ENCODE peak calls at places on chromosomes 2 and 18, in eight cellular contexts. K is heart right ventricle; U is fibroblast of lung; S is CD4-positive, alpha-beta memory T cell; W is psoas muscle; G is CD4-positive, CD25-positive, alpha-beta regulatory T cell; Q is CD8-positive, alpha-beta memory T cell; H is Panc1. O is an unnamed sample.

GRCh38 chr2:185014076-185014475 is 415.7 kb downstream of the ZNF804A start:
- DNase-seq in S (no peak), W (no peak), Q (no peak), H (no peak), G (no peak), U (no peak), K (no peak), O (no peak)

GRCh38 chr18:56890632-56891031 is 239.5 kb downstream of the WDR7 start:
- DNase-seq in Q (no peak), S (no peak), U (peak; percentile 98), K (no peak), W (no peak), H (peak; percentile 80), G (no peak), O (no peak)

GRCh38 chr2:168086805-168087204 is 160.6 kb downstream of the STK39 start:
- DNase-seq in U (no peak), G (no peak), Q (no peak), K (no peak), H (no peak), W (no peak), S (no peak), O (no peak)

GRCh38 chr2:46970334-46971288 is 55.0 kb upstream of the MCFD2 start:
- DNase-seq in S (no peak), H (no peak), G (no peak), K (no peak), W (peak; percentile 84), U (peak; percentile 63), Q (no peak), O (no peak)

GRCh38 chr18:10454800-10455550 is 540 bp downstream of the APCDD1 start:
- DNase-seq in K (peak; percentile 34), W (no peak), G (no peak), S (no peak), Q (no peak), U (no peak), H (no peak), O (no peak)

GRCh38 chr2:110126926-110127325 is 11.3 kb upstream of the MALL start:
- DNase-seq in G (no peak), S (no peak), H (no peak), K (no peak), W (no peak), Q (no peak), U (peak; percentile 15), O (no peak)

GRCh38 chr2:127516031-127516430 is 10.3 kb downstream of the IWS1 start:
- DNase-seq in S (no peak), K (peak; percentile 82), W (peak; percentile 82), U (peak; percentile 98), Q (no peak), H (no peak), G (no peak), O (peak; percentile 34)

GRCh38 chr2:223758131-223758840 is 79.1 kb downstream of the AP1S3 start:
- DNase-seq in Q (no peak), S (no peak), U (no peak), G (no peak), W (no peak), K (no peak), H (no peak), O (no peak)

GRCh38 chr2:128316777-128317185 is 1.9 kb downstream of the HS6ST1 start:
- DNase-seq in Q (no peak), W (no peak), U (no peak), G (no peak), K (no peak), S (no peak), H (no peak), O (no peak)

GRCh38 chr18:9803698-9804516 is 81.9 kb upstream of the TXNDC2 start:
- DNase-seq in W (peak; percentile 60), H (no peak), S (no peak), K (peak; percentile 27), G (no peak), Q (no peak), U (peak; percentile 39), O (no peak)

GRCh38 chr2:12720752-12721151 is 4.0 kb downstream of the TRIB2 start:
- DNase-seq in U (peak; percentile 23), W (no peak), Q (no peak), K (no peak), G (no peak), H (no peak), S (no peak), O (no peak)

GRCh38 chr2:120319135-120319534 is 26.8 kb upstream of the INHBB start:
- DNase-seq in Q (no peak), W (no peak), H (no peak), S (no peak), G (no peak), K (no peak), U (no peak), O (no peak)

GRCh38 chr2:194385376-194385775 is 1271.7 kb upstream of the SLC39A10 start:
- DNase-seq in S (no peak), U (no peak), K (no peak), G (no peak), H (no peak), Q (no peak), W (no peak), O (no peak)

GRCh38 chr2:98909381-98910211 is 26.4 kb downstream of the CRACDL start:
- DNase-seq in Q (no peak), U (peak; percentile 90), G (no peak), H (no peak), S (no peak), W (peak; percentile 69), K (no peak), O (no peak)

GRCh38 chr2:56168163-56168562 is 15.6 kb upstream of the CCDC85A start:
- DNase-seq in S (no peak), K (no peak), G (no peak), W (no peak), Q (no peak), H (no peak), U (peak; percentile 76), O (no peak)

GRCh38 chr18:24992491-24992890 is 359.5 kb downstream of the ZNF521 start:
- DNase-seq in S (no peak), K (no peak), G (no peak), U (peak; percentile 36), Q (no peak), H (no peak), W (no peak), O (no peak)

GRCh38 chr2:205769494-205769848 is 87.2 kb downstream of the NRP2 start:
- DNase-seq in K (no peak), G (no peak), S (no peak), Q (no peak), U (peak; percentile 96), W (no peak), H (no peak), O (no peak)

DNA sequence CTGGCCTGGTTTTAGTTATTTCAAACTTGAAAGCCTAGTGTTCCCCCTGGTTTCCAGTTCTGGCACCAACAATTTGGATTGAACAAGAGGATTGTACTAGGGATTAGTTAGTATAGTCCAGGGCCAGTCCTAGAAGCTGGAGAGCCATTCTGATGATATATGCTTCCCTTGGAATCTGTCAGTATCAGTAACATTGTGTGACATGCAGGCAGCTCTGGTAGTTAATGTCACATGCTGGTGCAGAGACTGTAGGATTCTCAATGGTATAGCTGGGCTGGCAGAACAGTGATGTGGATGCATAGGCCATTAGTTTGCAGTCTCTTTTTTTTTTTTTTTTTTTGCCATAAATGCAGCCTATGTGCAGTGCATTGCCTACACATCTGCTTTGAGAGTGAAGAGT is 3.6 kb downstream of the MGAT5 start:
- DNase-seq in S (no peak), Q (no peak), G (no peak), H (no peak), K (no peak), U (no peak), W (no peak), O (no peak)
- H3K36me3 ChIP-seq in S (no peaks in the 10 kb centered on the region), Q (peaks cover 6% of the 10 kb centered on the region), G (peaks cover 10% of the 10 kb centered on the region), H (no peaks in the 10 kb centered on the region), K (no peaks in the 10 kb centered on the region), U (no peaks in the 10 kb centered on the region), W (no peaks in the 10 kb centered on the region), O (no peaks in the 10 kb centered on the region)

GRCh38 chr18:48784654-48785053 is 166.1 kb downstream of the SMAD7 start:
- DNase-seq in Q (no peak), K (no peak), U (no peak), S (no peak), W (peak; percentile 34), H (no peak), G (no peak), O (no peak)
- H3K4me3 ChIP-seq in Q (no peak overlapping the region), K (no peak overlapping the region), U (no peak overlapping the region), S (no peak overlapping the region), W (no peak overlapping the region), H (no peak overlapping the region), G (peak overlapping the region; percentile 34), O (no peak overlapping the region)

GRCh38 chr2:96823203-96823602 is 7.1 kb downstream of the CNNM3 start:
- DNase-seq in Q (no peak), K (no peak), W (peak; percentile 54), G (no peak), H (no peak), U (no peak), S (no peak), O (no peak)

GRCh38 chr2:96825057-96825456 is 9.0 kb downstream of the CNNM3 start:
- DNase-seq in S (no peak), W (peak; percentile 42), U (no peak), H (no peak), K (no peak), G (no peak), Q (no peak), O (no peak)

GRCh38 chr2:96822786-96823185 is 6.7 kb downstream of the CNNM3 start:
- DNase-seq in H (no peak), U (no peak), W (no peak), Q (no peak), K (no peak), S (no peak), G (no peak), O (no peak)

GRCh38 chr2:96826546-96827278 is 10.6 kb downstream of the CNNM3 start:
- DNase-seq in W (peak; percentile 62), H (no peak), U (no peak), Q (no peak), K (no peak), S (no peak), G (no peak), O (no peak)

GRCh38 chr2:96824079-96824870 is 8.2 kb downstream of the CNNM3 start:
- DNase-seq in G (no peak), Q (no peak), W (peak; percentile 36), H (no peak), S (no peak), K (no peak), U (peak; percentile 74), O (no peak)
- H3K36me3 ChIP-seq in G (peaks cover 65% of the 10 kb centered on the region), Q (peaks cover 26% of the 10 kb centered on the region), W (peaks cover 6% of the 10 kb centered on the region), H (peaks cover 3% of the 10 kb centered on the region), S (peaks cover 59% of the 10 kb centered on the region), K (peaks cover 5% of the 10 kb centered on the region), U (peaks cover 6% of the 10 kb centered on the region), O (peaks cover 41% of the 10 kb centered on the region)

DNA sequence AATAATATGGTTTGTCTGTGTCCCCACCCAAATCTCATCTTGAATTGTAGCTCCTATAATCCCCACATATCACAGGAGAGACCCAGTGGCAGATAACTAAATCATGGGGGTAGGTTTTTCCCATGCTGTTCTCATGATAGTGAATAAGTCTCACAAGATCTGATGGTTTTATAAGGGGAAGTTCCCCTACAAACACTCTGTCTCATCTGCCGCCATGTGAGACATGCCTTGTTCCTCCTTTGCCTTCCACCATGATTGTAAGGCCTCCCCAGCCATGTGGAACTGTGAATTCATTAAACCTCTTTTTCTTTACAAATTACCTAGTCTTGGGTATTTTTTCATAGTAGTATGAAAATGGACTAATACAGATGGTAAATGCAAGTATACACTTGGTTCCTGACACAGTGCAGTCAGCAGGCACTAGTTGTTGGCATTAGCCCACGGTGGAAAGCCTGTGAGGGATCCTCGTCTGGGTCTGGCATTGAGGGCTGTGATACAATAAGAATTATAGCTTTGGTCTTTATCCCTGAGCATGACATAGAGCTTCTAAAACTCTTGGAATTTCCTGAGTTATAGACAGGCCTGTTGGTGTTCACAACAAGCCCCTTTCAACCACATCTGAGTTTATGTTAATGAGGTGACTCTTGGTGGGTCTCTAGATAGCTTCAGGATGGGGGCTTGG is 135.9 kb downstream of the CABLES1 start:
- DNase-seq in H (no peak), S (no peak), Q (no peak), U (peak; percentile 64), G (no peak), W (no peak), K (no peak), O (no peak)
- H3K4me3 ChIP-seq in H (no peak overlapping the region), S (no peak overlapping the region), Q (no peak overlapping the region), U (no peak overlapping the region), G (no peak overlapping the region), W (no peak overlapping the region), K (no peak overlapping the region), O (no peak overlapping the region)